ENCODE peak calls at places on chromosomes 12 and 14, in five cellular contexts. R is A549, Z is H1, V is HepG2, E is K562. M is an unnamed sample.

GRCh38 chr12:128833418-128833817 is 9.7 kb upstream of the SLC15A4 start:
- DNase-seq in R (no peak), Z (no peak), E (no peak), V (no peak), M (no peak)

GRCh38 chr12:13635709-13636108 is 345.7 kb downstream of the GRIN2B start:
- DNase-seq in E (no peak), R (no peak), Z (no peak), V (no peak), M (no peak)

GRCh38 chr14:56004807-56005579 is 113.2 kb upstream of the PELI2 start:
- DNase-seq in Z (peak; percentile 25), E (peak; percentile 28), R (peak; percentile 22), V (no peak), M (peak; percentile 77)

GRCh38 chr12:102962532-102962931 is 5.1 kb downstream of the ASCL1 start:
- DNase-seq in R (no peak), V (no peak), E (no peak), Z (no peak), M (no peak)

GRCh38 chr14:56874375-56874774 is 64.1 kb upstream of the OTX2 start:
- DNase-seq in E (peak; percentile 36), R (peak; percentile 7), V (peak; percentile 18), Z (no peak), M (no peak)

GRCh38 chr12:3713483-3713882 is 39.4 kb downstream of the CRACR2A start:
- DNase-seq in E (no peak), Z (no peak), V (no peak), R (no peak), M (no peak)

GRCh38 chr12:132194056-132194455 is 49.8 kb downstream of the NOC4L start:
- DNase-seq in V (no peak), E (peak; percentile 62), Z (no peak), R (peak; percentile 66), M (no peak)

GRCh38 chr12:113413488-113413939 is 8.7 kb upstream of the SDSL start:
- DNase-seq in E (peak; percentile 28), Z (no peak), V (peak; percentile 56), R (peak; percentile 64), M (peak; percentile 9)

GRCh38 chr14:102097441-102098135 is 10.7 kb upstream of the HSP90AA1 start:
- DNase-seq in E (no peak), V (no peak), Z (no peak), R (no peak), M (no peak)

GRCh38 chr12:96720363-96720705 is 186.7 kb upstream of the NEDD1 start:
- DNase-seq in V (no peak), Z (no peak), E (no peak), R (peak; percentile 35), M (no peak)

GRCh38 chr12:56668197-56668457 is 20.0 kb downstream of the PTGES3 start:
- DNase-seq in V (no peak), E (no peak), R (no peak), Z (no peak), M (no peak)
- TF ChIP-seq MAFK in V (no peak), E (no peak), R (no peak), Z (no peak), M (no peak)

GRCh38 chr14:95222870-95223398 is 65.6 kb upstream of the DICER1 start:
- DNase-seq in V (peak; percentile 21), Z (no peak), R (no peak), E (no peak), M (peak; percentile 50)
- TF ChIP-seq MAFK in V (no peak), Z (no peak), R (no peak), E (no peak), M (no peak)

GRCh38 chr14:103207038-103207403 is 83.8 kb downstream of the TNFAIP2 start:
- DNase-seq in E (peak; percentile 78), R (no peak), V (no peak), Z (peak; percentile 23), M (no peak)
- TF ChIP-seq MAFK in E (no peak), R (no peak), V (no peak), Z (no peak), M (no peak)

GRCh38 chr12:42779186-42779859 is 189.8 kb upstream of the PRICKLE1 start:
- DNase-seq in V (no peak), Z (no peak), R (no peak), E (no peak), M (peak; percentile 63)

GRCh38 chr12:42769455-42769854 is 179.9 kb upstream of the PRICKLE1 start:
- DNase-seq in R (no peak), Z (no peak), V (no peak), E (no peak), M (no peak)

GRCh38 chr12:42770261-42770660 is 180.7 kb upstream of the PRICKLE1 start:
- DNase-seq in V (no peak), Z (no peak), E (no peak), R (no peak), M (no peak)

GRCh38 chr12:42776396-42776795 is 186.8 kb upstream of the PRICKLE1 start:
- DNase-seq in Z (no peak), R (no peak), V (no peak), E (no peak), M (no peak)

GRCh38 chr12:42774238-42774637 is 184.7 kb upstream of the PRICKLE1 start:
- DNase-seq in V (no peak), Z (no peak), R (no peak), E (no peak), M (peak; percentile 30)
- TF ChIP-seq MAFK in V (no peak), Z (no peak), R (no peak), E (no peak), M (no peak)

GRCh38 chr12:76921891-76922664 is 43.3 kb upstream of the CSRP2 start:
- DNase-seq in E (no peak), V (no peak), R (no peak), Z (no peak), M (no peak)

GRCh38 chr12:76922821-76923315 is 44.0 kb upstream of the CSRP2 start:
- DNase-seq in Z (no peak), E (no peak), V (no peak), R (no peak), M (peak; percentile 47)

GRCh38 chr12:76929499-76929898 is 50.7 kb upstream of the CSRP2 start:
- DNase-seq in V (no peak), E (no peak), R (no peak), Z (no peak), M (no peak)

GRCh38 chr12:76927170-76927784 is 48.5 kb upstream of the CSRP2 start:
- DNase-seq in R (peak; percentile 8), Z (no peak), V (peak; percentile 25), E (peak; percentile 69), M (peak; percentile 57)
- TF ChIP-seq MAFK in R (no peak), Z (no peak), V (no peak), E (no peak), M (no peak)

GRCh38 chr12:52323416-52324067 is 2.3 kb upstream of the KRT83 start:
- DNase-seq in R (no peak), V (no peak), Z (no peak), E (no peak), M (no peak)
- TF ChIP-seq MAFK in R (no peak), V (no peak), Z (no peak), E (no peak), M (no peak)

GRCh38 chr12:11055306-11055705 is 6.8 kb downstream of the TAS2R46 start:
- DNase-seq in E (no peak), R (no peak), V (no peak), Z (no peak), M (no peak)

GRCh38 chr12:11059041-11059440 is 3.1 kb downstream of the TAS2R46 start:
- DNase-seq in E (no peak), Z (no peak), V (no peak), R (no peak), M (no peak)

DNA sequence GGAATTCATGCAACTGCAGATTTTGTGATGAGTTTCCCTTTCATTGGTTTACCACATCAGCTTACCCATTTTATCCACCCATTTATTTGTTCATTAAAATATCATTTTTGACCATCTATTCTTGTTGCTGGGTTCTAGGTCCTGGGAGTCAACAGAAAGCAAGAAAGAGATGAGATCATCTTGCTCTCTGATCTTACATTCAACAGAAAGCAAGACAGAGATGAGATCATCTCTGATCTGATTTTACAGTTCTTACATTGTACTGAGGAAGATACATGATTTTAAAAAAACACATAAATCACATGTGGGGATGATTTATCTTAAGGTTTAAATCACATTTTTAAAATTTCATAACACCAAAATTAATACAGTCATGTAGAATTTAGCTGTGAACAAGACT is 2.3 kb downstream of the TAS2R46 start:
- DNase-seq in E (no peak), R (no peak), Z (no peak), V (no peak), M (peak; percentile 47)
- TF ChIP-seq MAFK in E (no peak), R (no peak), Z (no peak), V (no peak), M (no peak)

M was measured in IMR-90.